ENCODE peak calls at places on chromosomes 3 and 15, in five cellular contexts. Y, A, X, W and M are unnamed samples.

GRCh38 chr15:76289582-76289981 is 21.7 kb downstream of the ETFA start:
- DNase-seq in A (no peak), W (no peak), Y (no peak), X (no peak), M (no peak)

GRCh38 chr3:74832925-74833324 is 218.5 kb upstream of the CNTN3 start:
- DNase-seq in X (peak; percentile 4), A (no peak), Y (no peak), W (no peak), M (no peak)

GRCh38 chr15:49145651-49146609 is 9.5 kb downstream of the COPS2 start:
- DNase-seq in W (peak; percentile 29), X (peak; percentile 13), A (no peak), Y (peak; percentile 36), M (peak; percentile 10)

GRCh38 chr15:82930466-82930865 is 22.1 kb downstream of the HOMER2 start:
- DNase-seq in Y (no peak), W (no peak), X (no peak), A (no peak), M (no peak)

GRCh38 chr3:60588806-60589205 is 662.4 kb downstream of the FHIT start:
- DNase-seq in Y (no peak), W (no peak), X (no peak), A (no peak), M (no peak)

GRCh38 chr15:98400120-98400519 is 248.2 kb upstream of the IGF1R start:
- DNase-seq in W (no peak), X (no peak), Y (no peak), A (no peak), M (no peak)

GRCh38 chr3:9916734-9917680 is at the start of gene IL17RC:
- DNase-seq in W (peak; percentile 55), A (peak; percentile 91), Y (peak; percentile 50), X (peak; percentile 93), M (no peak)

GRCh38 chr15:92012368-92012629 is 158.8 kb downstream of the SLCO3A1 start:
- DNase-seq in A (no peak), W (peak; percentile 20), Y (peak; percentile 8), X (no peak), M (no peak)

GRCh38 chr3:59502806-59503205 is 453.0 kb upstream of the CFAP20DC start:
- DNase-seq in X (no peak), Y (peak; percentile 23), A (no peak), W (peak; percentile 29), M (no peak)

GRCh38 chr3:51637941-51638471 is 33.0 kb upstream of the TEX264 start:
- DNase-seq in A (no peak), X (peak; percentile 78), W (peak; percentile 13), Y (peak; percentile 8), M (peak; percentile 11)

GRCh38 chr3:46368569-46368968 is 2.2 kb upstream of the CCR5 start:
- DNase-seq in Y (peak; percentile 57), X (peak; percentile 60), W (peak; percentile 46), A (peak; percentile 66), M (peak; percentile 28)

GRCh38 chr15:22786868-22787698 is 639 bp downstream of the NIPA1 start:
- DNase-seq in A (no peak), W (peak; percentile 25), Y (peak; percentile 5), X (peak; percentile 84), M (no peak)

GRCh38 chr3:72068621-72069020 is 283.7 kb upstream of the PROK2 start:
- DNase-seq in W (no peak), X (no peak), A (no peak), Y (no peak), M (no peak)

GRCh38 chr3:46987485-46988401 is 8.3 kb downstream of the NBEAL2 start:
- DNase-seq in W (peak; percentile 86), A (peak; percentile 86), X (peak; percentile 92), Y (peak; percentile 81), M (peak; percentile 91)

GRCh38 chr3:156605686-156606605 is 51.0 kb upstream of the SSR3 start:
- DNase-seq in W (no peak), Y (no peak), A (peak; percentile 73), X (peak; percentile 63), M (no peak)

GRCh38 chr15:26095710-26096330 is 232.7 kb upstream of the ATP10A start:
- DNase-seq in A (no peak), Y (no peak), X (peak; percentile 49), W (no peak), M (no peak)

GRCh38 chr15:89399390-89400120 is 64.9 kb upstream of the POLG start:
- DNase-seq in W (peak; percentile 57), A (no peak), X (peak; percentile 90), Y (no peak), M (peak; percentile 28)

GRCh38 chr3:58965870-58966269 is 84.0 kb downstream of the CFAP20DC start:
- DNase-seq in A (peak; percentile 43), Y (no peak), X (no peak), W (no peak), M (no peak)

GRCh38 chr15:64274541-64274940 is 81.4 kb downstream of the CSNK1G1 start:
- DNase-seq in A (no peak), Y (no peak), X (no peak), W (no peak), M (no peak)

GRCh38 chr3:154112146-154112545 is 9.0 kb upstream of the ARHGEF26 start:
- DNase-seq in W (no peak), Y (no peak), A (no peak), X (no peak), M (no peak)